ENCODE peak calls at places on chromosomes 11 and 22, in nine cellular contexts. O is OCI-LY7; C is MV-4-11; I is T-helper 9 cell; P is aorta; F is effector CD8-positive, alpha-beta T cell; Z is Ammon's horn; Y is heart right ventricle; H is heart left ventricle. V is an unnamed sample.

GRCh38 chr11:35747638-35748037 is 85.1 kb downstream of the TRIM44 start:
- DNase-seq in Z (peak), F (no peak), O (no peak), Y (no peak), I (no peak), H (no peak), C (no peak), P (no peak), V (no peak)

GRCh38 chr22:23075525-23076216 is 5.4 kb downstream of the GNAZ start:
- DNase-seq in Z (no peak), F (no peak), H (no peak), C (no peak), Y (no peak), I (no peak), O (no peak), P (no peak), V (no peak)

GRCh38 chr11:45805305-45806071 is 539 bp downstream of the SLC35C1 start:
- DNase-seq in O (no peak), Z (peak), P (peak), I (no peak), H (peak), C (peak), F (no peak), Y (peak), V (no peak)

GRCh38 chr11:95994340-95994728 is 70.4 kb upstream of the MTMR2 start:
- DNase-seq in F (no peak), H (no peak), I (no peak), C (no peak), O (no peak), Y (no peak), Z (no peak), P (no peak), V (no peak)

GRCh38 chr11:129365816-129366215 is 9.8 kb upstream of the BARX2 start:
- DNase-seq in H (no peak), O (no peak), I (no peak), F (no peak), P (no peak), Z (no peak), Y (no peak), C (no peak), V (no peak)

GRCh38 chr11:60942970-60943565 is 8.9 kb downstream of the SLC15A3 start:
- DNase-seq in H (no peak), Y (no peak), O (no peak), C (no peak), I (no peak), Z (no peak), F (no peak), P (peak), V (no peak)

GRCh38 chr22:37931893-37932389 is 21.5 kb downstream of the C22orf23 start:
- DNase-seq in Y (no peak), H (no peak), C (no peak), O (peak), I (no peak), Z (no peak), P (no peak), F (no peak), V (no peak)

GRCh38 chr11:44575288-44575672 is 9.8 kb downstream of the CD82 start:
- DNase-seq in I (no peak), H (no peak), Z (no peak), P (no peak), Y (no peak), O (no peak), C (no peak), F (no peak), V (no peak)

GRCh38 chr22:24580276-24580675 is 12.6 kb downstream of the LRRC75B start:
- DNase-seq in Y (no peak), Z (no peak), P (no peak), C (no peak), I (no peak), O (no peak), H (no peak), F (no peak), V (no peak)

GRCh38 chr11:33258631-33259184 is 1.5 kb downstream of the HIPK3 start:
- DNase-seq in C (peak), H (no peak), F (no peak), O (peak), Z (no peak), Y (no peak), P (no peak), I (no peak), V (no peak)

V was measured in iPS DF 6.9.